ENCODE peak calls at places on chromosome X, in four cellular contexts. One of them, this sample, is unnamed.
A peak's percentile ranks its signal among the peaks of the same experiment; 100 is the strongest.

GRCh38 chrX:12709047-12709446 is 82.2 kb upstream of the PRPS2 start:
- DNase-seq in OCI-LY7: no peak
- DNase-seq in AG04450: no peak
- DNase-seq in Peyer's patch: no peak
- DNase-seq in this sample: no peak

GRCh38 chrX:140503714-140504351 is 1.0 kb downstream of the SOX3 start:
- DNase-seq in OCI-LY7: no peak
- DNase-seq in AG04450: no peak
- DNase-seq in Peyer's patch: no peak
- DNase-seq in this sample: peak; percentile 25

GRCh38 chrX:30935985-30936384 is 46.9 kb upstream of the TAB3 start:
- DNase-seq in OCI-LY7: no peak
- DNase-seq in AG04450: no peak
- DNase-seq in Peyer's patch: no peak
- DNase-seq in this sample: peak; percentile 7

GRCh38 chrX:2608638-2609430 is 82.3 kb upstream of the CD99 start:
- DNase-seq in OCI-LY7: peak; percentile 85
- DNase-seq in AG04450: peak; percentile 54
- DNase-seq in Peyer's patch: peak; percentile 77
- DNase-seq in this sample: peak; percentile 97

GRCh38 chrX:120749141-120749846 is 119.4 kb upstream of the C1GALT1C1 start:
- DNase-seq in OCI-LY7: peak; percentile 87
- DNase-seq in AG04450: no peak
- DNase-seq in Peyer's patch: peak; percentile 70
- DNase-seq in this sample: no peak

GRCh38 chrX:53048169-53049126 is at the start of gene GPR173:
- DNase-seq in OCI-LY7: peak; percentile 56
- DNase-seq in AG04450: peak; percentile 21
- DNase-seq in Peyer's patch: no peak
- DNase-seq in this sample: peak; percentile 73

GRCh38 chrX:116417968-116418367 is 18.4 kb upstream of the SLC6A14 start:
- DNase-seq in OCI-LY7: no peak
- DNase-seq in AG04450: no peak
- DNase-seq in Peyer's patch: no peak
- DNase-seq in this sample: no peak

GRCh38 chrX:115650916-115651315 is 89.9 kb downstream of the PLS3 start:
- DNase-seq in OCI-LY7: peak; percentile 8
- DNase-seq in AG04450: no peak
- DNase-seq in Peyer's patch: no peak
- DNase-seq in this sample: peak; percentile 23

GRCh38 chrX:154840856-154841255 is 6.4 kb upstream of the SMIM9 start:
- DNase-seq in OCI-LY7: peak; percentile 39
- DNase-seq in AG04450: peak; percentile 18
- DNase-seq in Peyer's patch: no peak
- DNase-seq in this sample: no peak

GRCh38 chrX:50903387-50904027 is 7.0 kb upstream of the BMP15 start:
- DNase-seq in OCI-LY7: peak; percentile 16
- DNase-seq in AG04450: no peak
- DNase-seq in Peyer's patch: no peak
- DNase-seq in this sample: peak; percentile 6

GRCh38 chrX:21975827-21976226 is 35.3 kb downstream of the SMS start:
- DNase-seq in OCI-LY7: no peak
- DNase-seq in AG04450: peak; percentile 54
- DNase-seq in Peyer's patch: no peak
- DNase-seq in this sample: no peak

GRCh38 chrX:131728295-131729145 is 184.6 kb downstream of the OR13H1 start:
- DNase-seq in OCI-LY7: no peak
- DNase-seq in AG04450: no peak
- DNase-seq in Peyer's patch: peak; percentile 78
- DNase-seq in this sample: no peak

GRCh38 chrX:112670290-112670689 is 9.4 kb downstream of the LHFPL1 start:
- DNase-seq in OCI-LY7: no peak
- DNase-seq in AG04450: no peak
- DNase-seq in Peyer's patch: no peak
- DNase-seq in this sample: no peak

GRCh38 chrX:136779346-136779781 is 1.4 kb downstream of the ARHGEF6 start:
- DNase-seq in OCI-LY7: peak; percentile 59
- DNase-seq in AG04450: no peak
- DNase-seq in Peyer's patch: no peak
- DNase-seq in this sample: no peak

GRCh38 chrX:136781180-136781797 is 557 bp upstream of the ARHGEF6 start:
- DNase-seq in OCI-LY7: peak; percentile 25
- DNase-seq in AG04450: no peak
- DNase-seq in Peyer's patch: no peak
- DNase-seq in this sample: peak; percentile 62

GRCh38 chrX:136778914-136779313 is 1.8 kb downstream of the ARHGEF6 start:
- DNase-seq in OCI-LY7: no peak
- DNase-seq in AG04450: no peak
- DNase-seq in Peyer's patch: no peak
- DNase-seq in this sample: no peak

GRCh38 chrX:136780738-136781137 is at the start of gene ARHGEF6:
- DNase-seq in OCI-LY7: peak; percentile 74
- DNase-seq in AG04450: no peak
- DNase-seq in Peyer's patch: peak; percentile 64
- DNase-seq in this sample: no peak

GRCh38 chrX:136780241-136780640 is 491 bp downstream of the ARHGEF6 start:
- DNase-seq in OCI-LY7: no peak
- DNase-seq in AG04450: no peak
- DNase-seq in Peyer's patch: no peak
- DNase-seq in this sample: no peak
- H3K4me3 ChIP-seq in OCI-LY7: peak overlapping the region; percentile 80
- H3K4me3 ChIP-seq in AG04450: no peak overlapping the region
- H3K4me3 ChIP-seq in Peyer's patch: peak overlapping the region; percentile 26
- H3K4me3 ChIP-seq in this sample: peak overlapping the region; percentile 33

GRCh38 chrX:40091691-40092421 is 5.9 kb downstream of the BCOR start:
- DNase-seq in OCI-LY7: no peak
- DNase-seq in AG04450: no peak
- DNase-seq in Peyer's patch: no peak
- DNase-seq in this sample: no peak

GRCh38 chrX:40088803-40089540 is 8.8 kb downstream of the BCOR start:
- DNase-seq in OCI-LY7: no peak
- DNase-seq in AG04450: no peak
- DNase-seq in Peyer's patch: no peak
- DNase-seq in this sample: no peak

GRCh38 chrX:40090050-40090804 is 7.5 kb downstream of the BCOR start:
- DNase-seq in OCI-LY7: peak; percentile 27
- DNase-seq in AG04450: no peak
- DNase-seq in Peyer's patch: peak; percentile 35
- DNase-seq in this sample: peak; percentile 62

GRCh38 chrX:40092808-40093435 is 4.8 kb downstream of the BCOR start:
- DNase-seq in OCI-LY7: no peak
- DNase-seq in AG04450: no peak
- DNase-seq in Peyer's patch: no peak
- DNase-seq in this sample: no peak

DNA sequence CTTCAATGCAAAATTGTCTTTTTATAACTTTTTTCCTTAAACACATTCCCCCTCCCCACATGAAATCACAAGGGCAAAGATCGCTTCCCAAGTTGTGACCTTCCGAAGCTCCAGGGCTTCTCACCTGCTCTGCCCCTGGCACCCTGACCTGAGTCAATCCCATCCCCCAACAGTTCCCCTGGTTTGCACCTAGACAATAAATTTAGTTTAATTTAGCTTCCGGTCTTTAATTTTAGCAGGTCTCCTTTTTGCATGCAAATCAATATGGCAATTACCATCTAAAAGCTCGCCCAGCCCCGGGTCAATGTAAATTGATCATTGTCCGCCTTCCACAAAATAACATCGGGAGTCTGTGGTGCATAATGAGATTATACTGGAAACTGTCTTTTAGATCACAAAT is 6.8 kb downstream of the BCOR start:
- DNase-seq in OCI-LY7: no peak
- DNase-seq in AG04450: no peak
- DNase-seq in Peyer's patch: no peak
- DNase-seq in this sample: no peak
- H3K4me3 ChIP-seq in OCI-LY7: peak overlapping the region; percentile 63
- H3K4me3 ChIP-seq in AG04450: no peak overlapping the region
- H3K4me3 ChIP-seq in Peyer's patch: no peak overlapping the region
- H3K4me3 ChIP-seq in this sample: no peak overlapping the region

GRCh38 chrX:80026116-80026515 is 11.6 kb downstream of the TBX22 start:
- DNase-seq in OCI-LY7: no peak
- DNase-seq in AG04450: no peak
- DNase-seq in Peyer's patch: no peak
- DNase-seq in this sample: no peak

GRCh38 chrX:80021611-80022010 is 7.1 kb downstream of the TBX22 start:
- DNase-seq in OCI-LY7: no peak
- DNase-seq in AG04450: no peak
- DNase-seq in Peyer's patch: no peak
- DNase-seq in this sample: no peak

GRCh38 chrX:80022363-80023031 is 7.9 kb downstream of the TBX22 start:
- DNase-seq in OCI-LY7: no peak
- DNase-seq in AG04450: no peak
- DNase-seq in Peyer's patch: no peak
- DNase-seq in this sample: no peak
- H3K4me3 ChIP-seq in OCI-LY7: no peak overlapping the region
- H3K4me3 ChIP-seq in AG04450: no peak overlapping the region
- H3K4me3 ChIP-seq in Peyer's patch: no peak overlapping the region
- H3K4me3 ChIP-seq in this sample: no peak overlapping the region

GRCh38 chrX:118973389-118974087 is 880 bp upstream of the LONRF3 start:
- DNase-seq in OCI-LY7: no peak
- DNase-seq in AG04450: no peak
- DNase-seq in Peyer's patch: no peak
- DNase-seq in this sample: peak; percentile 24
- H3K4me3 ChIP-seq in OCI-LY7: no peak overlapping the region
- H3K4me3 ChIP-seq in AG04450: no peak overlapping the region
- H3K4me3 ChIP-seq in Peyer's patch: peak overlapping the region; percentile 61
- H3K4me3 ChIP-seq in this sample: no peak overlapping the region

DNA sequence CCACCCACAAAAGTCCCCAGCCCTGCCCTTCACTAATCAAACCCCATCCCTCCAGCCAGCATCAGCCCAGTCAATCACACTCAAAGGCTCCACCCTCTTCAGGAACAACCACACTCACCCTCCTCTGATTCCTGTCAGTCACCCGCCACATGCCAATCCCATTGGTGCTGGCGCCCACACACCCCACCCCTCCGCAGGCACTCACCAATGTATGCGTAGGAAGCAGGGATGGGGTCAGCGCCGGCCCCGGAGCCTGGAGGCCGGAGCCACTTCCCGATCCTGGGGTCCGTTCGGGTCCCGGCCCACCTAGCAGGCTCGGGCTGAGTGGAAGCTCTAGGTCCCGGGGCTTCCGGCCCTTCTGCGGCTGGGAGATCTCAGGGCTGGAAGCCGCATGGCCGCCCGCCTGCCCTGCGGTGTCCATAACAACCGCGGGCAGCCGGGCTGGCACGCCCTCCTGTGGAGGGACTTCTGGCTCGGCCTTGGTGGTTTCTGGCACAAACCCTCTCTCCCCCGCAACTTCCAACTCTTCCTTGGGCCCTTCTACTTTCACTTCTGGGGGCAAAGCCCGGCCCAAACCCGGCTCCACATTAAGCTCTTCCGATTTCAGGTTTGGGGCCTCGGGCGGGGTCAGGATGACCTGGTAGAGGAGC is 7.9 kb upstream of the CFP start:
- DNase-seq in OCI-LY7: no peak
- DNase-seq in AG04450: no peak
- DNase-seq in Peyer's patch: no peak
- DNase-seq in this sample: no peak
- H3K4me3 ChIP-seq in OCI-LY7: no peak overlapping the region
- H3K4me3 ChIP-seq in AG04450: no peak overlapping the region
- H3K4me3 ChIP-seq in Peyer's patch: peak overlapping the region; percentile 26
- H3K4me3 ChIP-seq in this sample: no peak overlapping the region

GRCh38 chrX:110180176-110180927 is 137.5 kb downstream of the AMMECR1 start:
- DNase-seq in OCI-LY7: no peak
- DNase-seq in AG04450: peak; percentile 38
- DNase-seq in Peyer's patch: no peak
- DNase-seq in this sample: peak; percentile 71

GRCh38 chrX:110182362-110182761 is 135.5 kb downstream of the AMMECR1 start:
- DNase-seq in OCI-LY7: no peak
- DNase-seq in AG04450: no peak
- DNase-seq in Peyer's patch: no peak
- DNase-seq in this sample: no peak

GRCh38 chrX:110182865-110183264 is 135.0 kb downstream of the AMMECR1 start:
- DNase-seq in OCI-LY7: no peak
- DNase-seq in AG04450: no peak
- DNase-seq in Peyer's patch: no peak
- DNase-seq in this sample: no peak

GRCh38 chrX:110181459-110182137 is 136.3 kb downstream of the AMMECR1 start:
- DNase-seq in OCI-LY7: no peak
- DNase-seq in AG04450: no peak
- DNase-seq in Peyer's patch: no peak
- DNase-seq in this sample: no peak

GRCh38 chrX:110180928-110181310 is 137.0 kb downstream of the AMMECR1 start:
- DNase-seq in OCI-LY7: no peak
- DNase-seq in AG04450: no peak
- DNase-seq in Peyer's patch: no peak
- DNase-seq in this sample: no peak
- H3K4me3 ChIP-seq in OCI-LY7: no peak overlapping the region
- H3K4me3 ChIP-seq in AG04450: no peak overlapping the region
- H3K4me3 ChIP-seq in Peyer's patch: no peak overlapping the region
- H3K4me3 ChIP-seq in this sample: no peak overlapping the region

GRCh38 chrX:48711162-48711928 is 14.8 kb downstream of the SUV39H1 start:
- DNase-seq in OCI-LY7: no peak
- DNase-seq in AG04450: no peak
- DNase-seq in Peyer's patch: no peak
- DNase-seq in this sample: no peak

GRCh38 chrX:48713847-48714246 is 17.3 kb downstream of the SUV39H1 start:
- DNase-seq in OCI-LY7: no peak
- DNase-seq in AG04450: no peak
- DNase-seq in Peyer's patch: no peak
- DNase-seq in this sample: no peak

GRCh38 chrX:48714573-48714972 is 18.0 kb downstream of the SUV39H1 start:
- DNase-seq in OCI-LY7: no peak
- DNase-seq in AG04450: no peak
- DNase-seq in Peyer's patch: no peak
- DNase-seq in this sample: no peak

GRCh38 chrX:48709522-48710117 is 13.1 kb downstream of the SUV39H1 start:
- DNase-seq in OCI-LY7: no peak
- DNase-seq in AG04450: no peak
- DNase-seq in Peyer's patch: no peak
- DNase-seq in this sample: no peak

DNA sequence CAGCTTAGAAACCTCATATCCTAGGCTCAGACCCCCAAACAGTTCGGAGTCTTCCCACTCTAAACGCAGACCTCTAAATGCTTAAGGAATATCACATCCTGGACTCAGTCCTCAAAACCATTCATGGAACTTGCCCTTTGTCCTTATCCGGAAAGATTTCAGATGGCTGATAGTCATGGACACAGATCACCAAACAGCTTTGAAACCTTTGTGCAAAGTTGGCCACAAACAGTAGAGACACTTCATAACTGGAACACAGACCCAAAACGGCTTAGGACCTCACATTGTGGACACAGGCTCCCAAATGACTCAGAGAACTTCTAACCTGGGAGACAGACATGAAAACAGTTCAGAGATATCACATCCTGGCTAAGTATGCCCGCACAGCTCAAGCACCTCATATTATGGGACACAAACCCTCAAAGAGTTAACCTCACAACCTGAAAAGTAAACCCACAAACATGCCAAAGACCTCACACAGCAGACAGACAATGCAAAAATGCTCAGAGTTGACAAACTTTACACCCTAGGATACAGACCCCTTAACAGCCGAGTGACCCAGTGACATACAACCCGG is 15.5 kb downstream of the SUV39H1 start:
- DNase-seq in OCI-LY7: no peak
- DNase-seq in AG04450: no peak
- DNase-seq in Peyer's patch: no peak
- DNase-seq in this sample: no peak
- H3K4me3 ChIP-seq in OCI-LY7: no peak overlapping the region
- H3K4me3 ChIP-seq in AG04450: no peak overlapping the region
- H3K4me3 ChIP-seq in Peyer's patch: no peak overlapping the region
- H3K4me3 ChIP-seq in this sample: no peak overlapping the region